ENCODE peak calls at places on chromosomes 13 and 19, in ten cellular contexts. K, M, J, C, O, B, Q, T, L and U are unnamed samples.

GRCh38 chr13:110664673-110665072 is 41.2 kb downstream of the CARS2 start:
- DNase-seq in K (no peak), M (no peak), J (no peak), C (no peak), O (no peak), B (no peak), Q (no peak), T (no peak), L (no peak), U (no peak)

GRCh38 chr19:55173717-55174409 is 6.2 kb downstream of the SYT5 start:
- DNase-seq in K (no peak), M (peak), J (peak), C (peak), O (no peak), B (peak), Q (no peak), T (peak), L (no peak), U (peak)

GRCh38 chr19:14363203-14364097 is 17.8 kb upstream of the ADGRE5 start:
- DNase-seq in K (no peak), M (peak), J (peak), C (no peak), O (peak), B (no peak), Q (peak), T (peak), L (no peak), U (peak)

GRCh38 chr13:29411493-29411892 is 184.0 kb downstream of the SLC7A1 start:
- DNase-seq in K (no peak), M (no peak), J (peak), C (no peak), O (no peak), B (no peak), Q (no peak), T (no peak), L (no peak), U (peak)

GRCh38 chr19:35295792-35296462 is 4.0 kb downstream of the MAG start:
- DNase-seq in K (no peak), M (no peak), J (no peak), C (no peak), O (peak), B (no peak), Q (peak), T (no peak), L (no peak), U (no peak)

GRCh38 chr19:3314962-3315675 is 51.3 kb upstream of the NFIC start:
- DNase-seq in K (no peak), M (no peak), J (no peak), C (no peak), O (no peak), B (no peak), Q (no peak), T (no peak), L (no peak), U (no peak)

GRCh38 chr13:30696278-30697176 is 38.8 kb upstream of the ALOX5AP start:
- DNase-seq in K (no peak), M (no peak), J (peak), C (no peak), O (no peak), B (no peak), Q (no peak), T (peak), L (no peak), U (peak)

GRCh38 chr19:46115396-46116109 is 8.9 kb downstream of the IGFL3 start:
- DNase-seq in K (no peak), M (peak), J (peak), C (no peak), O (no peak), B (no peak), Q (no peak), T (no peak), L (no peak), U (peak)

GRCh38 chr13:41232715-41233114 is 30.7 kb downstream of the MTRF1 start:
- DNase-seq in K (no peak), M (no peak), J (no peak), C (no peak), O (no peak), B (no peak), Q (no peak), T (no peak), L (no peak), U (no peak)

GRCh38 chr19:1266116-1266817 is 2.9 kb upstream of the CIRBP start:
- DNase-seq in K (no peak), M (peak), J (peak), C (peak), O (peak), B (peak), Q (peak), T (peak), L (peak), U (peak)

GRCh38 chr19:18865973-18866799 is 29.8 kb downstream of the CERS1 start:
- DNase-seq in K (peak), M (peak), J (no peak), C (no peak), O (peak), B (no peak), Q (peak), T (peak), L (no peak), U (peak)

GRCh38 chr19:46714523-46715106 is 2.3 kb downstream of the PRKD2 start:
- DNase-seq in K (no peak), M (no peak), J (no peak), C (peak), O (no peak), B (no peak), Q (peak), T (no peak), L (no peak), U (no peak)

GRCh38 chr13:80157261-80157942 is 183.5 kb downstream of the SPRY2 start:
- DNase-seq in K (no peak), M (no peak), J (no peak), C (no peak), O (no peak), B (no peak), Q (no peak), T (no peak), L (no peak), U (no peak)

GRCh38 chr19:43380008-43380407 is 26.5 kb downstream of the CD177 start:
- DNase-seq in K (no peak), M (no peak), J (no peak), C (no peak), O (no peak), B (no peak), Q (no peak), T (no peak), L (no peak), U (no peak)